ENCODE peak calls at places on chromosome X, in four cellular contexts. D, G, B and Z are unnamed samples.

GRCh38 chrX:29090811-29091210 is 503.6 kb downstream of the IL1RAPL1 start:
- DNase-seq in D (peak; percentile 36), G (no peak), B (peak; percentile 39), Z (no peak)

GRCh38 chrX:109719262-109719661 is 13.8 kb downstream of the ACSL4 start:
- DNase-seq in G (no peak), B (no peak), D (peak; percentile 16), Z (peak; percentile 18)

GRCh38 chrX:101415180-101416130 is 7.4 kb downstream of the HNRNPH2 start:
- DNase-seq in B (peak; percentile 84), G (no peak), D (peak; percentile 80), Z (peak; percentile 55)

GRCh38 chrX:20971250-20971649 is 403.0 kb upstream of the CNKSR2 start:
- DNase-seq in D (no peak), B (no peak), G (no peak), Z (no peak)

GRCh38 chrX:129586446-129586845 is 46.4 kb downstream of the OCRL start:
- DNase-seq in D (no peak), B (no peak), G (no peak), Z (no peak)

GRCh38 chrX:133335027-133335426 is 80.3 kb downstream of the GPC4 start:
- DNase-seq in G (no peak), B (peak; percentile 36), D (peak; percentile 61), Z (no peak)

GRCh38 chrX:101117701-101118100 is 19.7 kb downstream of the CENPI start:
- DNase-seq in B (peak; percentile 17), G (no peak), D (no peak), Z (no peak)

GRCh38 chrX:124217289-124218251 is 114.9 kb upstream of the TEX13D start:
- DNase-seq in G (no peak), D (peak; percentile 91), B (peak; percentile 2), Z (no peak)

GRCh38 chrX:56764153-56764974 is 35.3 kb downstream of the NBDY start:
- DNase-seq in D (peak; percentile 78), B (peak; percentile 84), G (no peak), Z (peak; percentile 78)

GRCh38 chrX:24561121-24561520 is 86.0 kb downstream of the PCYT1B start:
- DNase-seq in G (no peak), B (peak; percentile 19), D (peak; percentile 3), Z (peak; percentile 69)

GRCh38 chrX:5775985-5776384 is 452.7 kb downstream of the NLGN4X start:
- DNase-seq in B (no peak), D (no peak), G (no peak), Z (no peak)

GRCh38 chrX:107673933-107674479 is 45.7 kb downstream of the PRPS1 start:
- DNase-seq in B (peak; percentile 95), D (no peak), G (peak; percentile 57), Z (peak; percentile 40)

GRCh38 chrX:49183701-49184281 is 2.4 kb downstream of the PRICKLE3 start:
- DNase-seq in D (no peak), G (no peak), B (no peak), Z (no peak)

GRCh38 chrX:283115-283845 is 2.1 kb downstream of the PLCXD1 start:
- DNase-seq in G (no peak), D (peak; percentile 98), B (peak; percentile 90), Z (peak; percentile 90)

GRCh38 chrX:136718091-136718490 is 62.6 kb downstream of the ARHGEF6 start:
- DNase-seq in G (no peak), B (no peak), D (no peak), Z (no peak)

GRCh38 chrX:25012433-25012735 is 3.4 kb downstream of the ARX start:
- DNase-seq in D (peak; percentile 45), B (no peak), G (no peak), Z (peak; percentile 85)

GRCh38 chrX:41600266-41600665 is 88.5 kb upstream of the GPR34 start:
- DNase-seq in B (peak; percentile 63), D (peak; percentile 22), G (no peak), Z (peak; percentile 27)

GRCh38 chrX:43121637-43122036 is 343.7 kb upstream of the PPP1R2C start:
- DNase-seq in D (peak; percentile 39), G (no peak), B (peak; percentile 2), Z (no peak)

GRCh38 chrX:95728446-95728845 is 956.2 kb upstream of the DIAPH2 start:
- DNase-seq in D (no peak), B (no peak), G (no peak), Z (no peak)